ENCODE peak calls at places on chromosomes 7 and 10, in seven cellular contexts. One of them, this sample, is unnamed.

GRCh38 chr10:22649390-22649841 is 65.0 kb downstream of the PIP4K2A start:
- DNase-seq in NCI-H1930: no peak
- DNase-seq in AG10803: no peak
- DNase-seq in RPMI7951: no peak
- DNase-seq in NCI-H345: no peak
- DNase-seq in HCT116: no peak
- DNase-seq in psoas muscle: no peak
- DNase-seq in this sample: no peak

GRCh38 chr7:19560111-19560883 is 148.5 kb downstream of the POLR1F start:
- DNase-seq in NCI-H1930: no peak
- DNase-seq in AG10803: peak; percentile 47
- DNase-seq in RPMI7951: peak; percentile 92
- DNase-seq in NCI-H345: no peak
- DNase-seq in HCT116: no peak
- DNase-seq in psoas muscle: no peak
- DNase-seq in this sample: peak; percentile 66

GRCh38 chr10:58930497-58930896 is 245.9 kb upstream of the PHYHIPL start:
- DNase-seq in NCI-H1930: no peak
- DNase-seq in AG10803: peak; percentile 75
- DNase-seq in RPMI7951: no peak
- DNase-seq in NCI-H345: no peak
- DNase-seq in HCT116: no peak
- DNase-seq in psoas muscle: no peak
- DNase-seq in this sample: no peak

GRCh38 chr7:115289966-115290365 is 368.1 kb downstream of the MDFIC start:
- DNase-seq in NCI-H1930: no peak
- DNase-seq in AG10803: peak; percentile 56
- DNase-seq in RPMI7951: no peak
- DNase-seq in NCI-H345: no peak
- DNase-seq in HCT116: no peak
- DNase-seq in psoas muscle: no peak
- DNase-seq in this sample: no peak

GRCh38 chr7:134186022-134186421 is 58.9 kb downstream of the LRGUK start:
- DNase-seq in NCI-H1930: no peak
- DNase-seq in AG10803: peak; percentile 39
- DNase-seq in RPMI7951: peak; percentile 6
- DNase-seq in NCI-H345: no peak
- DNase-seq in HCT116: no peak
- DNase-seq in psoas muscle: no peak
- DNase-seq in this sample: no peak

GRCh38 chr10:18104223-18104872 is 35.9 kb upstream of the CACNB2 start:
- DNase-seq in NCI-H1930: peak; percentile 1
- DNase-seq in AG10803: peak; percentile 44
- DNase-seq in RPMI7951: peak; percentile 39
- DNase-seq in NCI-H345: no peak
- DNase-seq in HCT116: peak; percentile 28
- DNase-seq in psoas muscle: peak; percentile 56
- DNase-seq in this sample: peak; percentile 60

GRCh38 chr10:79555354-79555753 is 4.9 kb downstream of the SFTPA2 start:
- DNase-seq in NCI-H1930: no peak
- DNase-seq in AG10803: no peak
- DNase-seq in RPMI7951: no peak
- DNase-seq in NCI-H345: no peak
- DNase-seq in HCT116: no peak
- DNase-seq in psoas muscle: no peak
- DNase-seq in this sample: no peak

GRCh38 chr7:50718876-50719275 is 63.8 kb downstream of the GRB10 start:
- DNase-seq in NCI-H1930: no peak
- DNase-seq in AG10803: no peak
- DNase-seq in RPMI7951: no peak
- DNase-seq in NCI-H345: peak; percentile 12
- DNase-seq in HCT116: no peak
- DNase-seq in psoas muscle: no peak
- DNase-seq in this sample: no peak

GRCh38 chr10:97708167-97708566 is 5.4 kb upstream of the MARVELD1 start:
- DNase-seq in NCI-H1930: no peak
- DNase-seq in AG10803: no peak
- DNase-seq in RPMI7951: no peak
- DNase-seq in NCI-H345: no peak
- DNase-seq in HCT116: no peak
- DNase-seq in psoas muscle: no peak
- DNase-seq in this sample: no peak

GRCh38 chr7:141012696-141013344 is 1.9 kb downstream of the MRPS33 start:
- DNase-seq in NCI-H1930: no peak
- DNase-seq in AG10803: no peak
- DNase-seq in RPMI7951: peak; percentile 10
- DNase-seq in NCI-H345: no peak
- DNase-seq in HCT116: no peak
- DNase-seq in psoas muscle: no peak
- DNase-seq in this sample: no peak

GRCh38 chr10:28254290-28254985 is 48.4 kb downstream of the MPP7 start:
- DNase-seq in NCI-H1930: no peak
- DNase-seq in AG10803: peak; percentile 45
- DNase-seq in RPMI7951: peak; percentile 11
- DNase-seq in NCI-H345: no peak
- DNase-seq in HCT116: peak; percentile 75
- DNase-seq in psoas muscle: no peak
- DNase-seq in this sample: peak; percentile 25

GRCh38 chr7:101162551-101163280 is 2.7 kb downstream of the VGF start:
- DNase-seq in NCI-H1930: peak; percentile 71
- DNase-seq in AG10803: peak; percentile 42
- DNase-seq in RPMI7951: peak; percentile 59
- DNase-seq in NCI-H345: peak; percentile 76
- DNase-seq in HCT116: no peak
- DNase-seq in psoas muscle: no peak
- DNase-seq in this sample: peak; percentile 47

GRCh38 chr7:157475601-157476000 is 138.8 kb downstream of the DNAJB6 start:
- DNase-seq in NCI-H1930: no peak
- DNase-seq in AG10803: no peak
- DNase-seq in RPMI7951: no peak
- DNase-seq in NCI-H345: no peak
- DNase-seq in HCT116: no peak
- DNase-seq in psoas muscle: no peak
- DNase-seq in this sample: no peak

GRCh38 chr10:49128854-49129253 is 5.0 kb downstream of the FAM170B start:
- DNase-seq in NCI-H1930: no peak
- DNase-seq in AG10803: no peak
- DNase-seq in RPMI7951: no peak
- DNase-seq in NCI-H345: no peak
- DNase-seq in HCT116: no peak
- DNase-seq in psoas muscle: no peak
- DNase-seq in this sample: no peak

GRCh38 chr7:116526897-116527296 is 2.1 kb downstream of the CAV1 start:
- DNase-seq in NCI-H1930: no peak
- DNase-seq in AG10803: no peak
- DNase-seq in RPMI7951: peak; percentile 44
- DNase-seq in NCI-H345: no peak
- DNase-seq in HCT116: no peak
- DNase-seq in psoas muscle: no peak
- DNase-seq in this sample: no peak

GRCh38 chr7:127822822-127823508 is 171.0 kb downstream of the SND1 start:
- DNase-seq in NCI-H1930: no peak
- DNase-seq in AG10803: no peak
- DNase-seq in RPMI7951: no peak
- DNase-seq in NCI-H345: no peak
- DNase-seq in HCT116: peak; percentile 16
- DNase-seq in psoas muscle: no peak
- DNase-seq in this sample: no peak

GRCh38 chr7:27808626-27809025 is 68.7 kb downstream of the TAX1BP1 start:
- DNase-seq in NCI-H1930: no peak
- DNase-seq in AG10803: peak; percentile 62
- DNase-seq in RPMI7951: peak; percentile 61
- DNase-seq in NCI-H345: no peak
- DNase-seq in HCT116: no peak
- DNase-seq in psoas muscle: no peak
- DNase-seq in this sample: peak; percentile 74

GRCh38 chr10:83023647-83024046 is 1115.7 kb upstream of the GHITM start:
- DNase-seq in NCI-H1930: no peak
- DNase-seq in AG10803: no peak
- DNase-seq in RPMI7951: peak; percentile 36
- DNase-seq in NCI-H345: no peak
- DNase-seq in HCT116: no peak
- DNase-seq in psoas muscle: no peak
- DNase-seq in this sample: peak; percentile 3

GRCh38 chr7:137601642-137602041 is 245.1 kb downstream of the DGKI start:
- DNase-seq in NCI-H1930: no peak
- DNase-seq in AG10803: no peak
- DNase-seq in RPMI7951: no peak
- DNase-seq in NCI-H345: no peak
- DNase-seq in HCT116: no peak
- DNase-seq in psoas muscle: no peak
- DNase-seq in this sample: no peak

GRCh38 chr10:17169807-17170206 is 31.7 kb downstream of the TRDMT1 start:
- DNase-seq in NCI-H1930: no peak
- DNase-seq in AG10803: no peak
- DNase-seq in RPMI7951: no peak
- DNase-seq in NCI-H345: no peak
- DNase-seq in HCT116: no peak
- DNase-seq in psoas muscle: no peak
- DNase-seq in this sample: peak; percentile 29

GRCh38 chr10:79270471-79271246 is 76.6 kb upstream of the PPIF start:
- DNase-seq in NCI-H1930: no peak
- DNase-seq in AG10803: peak; percentile 61
- DNase-seq in RPMI7951: no peak
- DNase-seq in NCI-H345: no peak
- DNase-seq in HCT116: no peak
- DNase-seq in psoas muscle: peak; percentile 72
- DNase-seq in this sample: no peak

GRCh38 chr10:35517431-35518181 is 87.5 kb upstream of the GJD4 start:
- DNase-seq in NCI-H1930: no peak
- DNase-seq in AG10803: peak; percentile 42
- DNase-seq in RPMI7951: peak; percentile 21
- DNase-seq in NCI-H345: no peak
- DNase-seq in HCT116: no peak
- DNase-seq in psoas muscle: no peak
- DNase-seq in this sample: peak; percentile 38

GRCh38 chr10:101778781-101779543 is 3.0 kb upstream of the FGF8 start:
- DNase-seq in NCI-H1930: no peak
- DNase-seq in AG10803: peak; percentile 6
- DNase-seq in RPMI7951: no peak
- DNase-seq in NCI-H345: no peak
- DNase-seq in HCT116: no peak
- DNase-seq in psoas muscle: no peak
- DNase-seq in this sample: peak; percentile 48

GRCh38 chr10:132579027-132579859 is 41.7 kb downstream of the INPP5A start:
- DNase-seq in NCI-H1930: no peak
- DNase-seq in AG10803: no peak
- DNase-seq in RPMI7951: no peak
- DNase-seq in NCI-H345: no peak
- DNase-seq in HCT116: no peak
- DNase-seq in psoas muscle: no peak
- DNase-seq in this sample: no peak

GRCh38 chr7:13542451-13542850 is 447.0 kb downstream of the ETV1 start:
- DNase-seq in NCI-H1930: no peak
- DNase-seq in AG10803: no peak
- DNase-seq in RPMI7951: no peak
- DNase-seq in NCI-H345: no peak
- DNase-seq in HCT116: no peak
- DNase-seq in psoas muscle: no peak
- DNase-seq in this sample: no peak

GRCh38 chr10:84329986-84330651 is 1.7 kb downstream of the CCSER2 start:
- DNase-seq in NCI-H1930: no peak
- DNase-seq in AG10803: no peak
- DNase-seq in RPMI7951: no peak
- DNase-seq in NCI-H345: no peak
- DNase-seq in HCT116: no peak
- DNase-seq in psoas muscle: no peak
- DNase-seq in this sample: no peak

GRCh38 chr7:25753837-25754236 is 398.2 kb upstream of the NFE2L3 start:
- DNase-seq in NCI-H1930: no peak
- DNase-seq in AG10803: no peak
- DNase-seq in RPMI7951: no peak
- DNase-seq in NCI-H345: no peak
- DNase-seq in HCT116: no peak
- DNase-seq in psoas muscle: no peak
- DNase-seq in this sample: no peak

GRCh38 chr7:151438864-151439601 is 908 bp downstream of the CRYGN start:
- DNase-seq in NCI-H1930: no peak
- DNase-seq in AG10803: no peak
- DNase-seq in RPMI7951: no peak
- DNase-seq in NCI-H345: no peak
- DNase-seq in HCT116: no peak
- DNase-seq in psoas muscle: no peak
- DNase-seq in this sample: no peak

GRCh38 chr7:38411404-38411803 is 138.0 kb upstream of the TARP start:
- DNase-seq in NCI-H1930: no peak
- DNase-seq in AG10803: peak; percentile 2
- DNase-seq in RPMI7951: peak; percentile 23
- DNase-seq in NCI-H345: no peak
- DNase-seq in HCT116: peak; percentile 21
- DNase-seq in psoas muscle: no peak
- DNase-seq in this sample: peak; percentile 13

GRCh38 chr10:124157286-124157685 is 63.9 kb upstream of the CHST15 start:
- DNase-seq in NCI-H1930: no peak
- DNase-seq in AG10803: peak; percentile 22
- DNase-seq in RPMI7951: no peak
- DNase-seq in NCI-H345: no peak
- DNase-seq in HCT116: no peak
- DNase-seq in psoas muscle: peak; percentile 36
- DNase-seq in this sample: no peak

GRCh38 chr10:123017421-123018165 is 8.8 kb downstream of the ACADSB start:
- DNase-seq in NCI-H1930: no peak
- DNase-seq in AG10803: no peak
- DNase-seq in RPMI7951: no peak
- DNase-seq in NCI-H345: no peak
- DNase-seq in HCT116: no peak
- DNase-seq in psoas muscle: no peak
- DNase-seq in this sample: no peak

GRCh38 chr10:12337973-12338372 is 11.4 kb upstream of the CAMK1D start:
- DNase-seq in NCI-H1930: no peak
- DNase-seq in AG10803: peak; percentile 80
- DNase-seq in RPMI7951: peak; percentile 58
- DNase-seq in NCI-H345: no peak
- DNase-seq in HCT116: no peak
- DNase-seq in psoas muscle: no peak
- DNase-seq in this sample: no peak

GRCh38 chr10:132153616-132154217 is 33.0 kb upstream of the DPYSL4 start:
- DNase-seq in NCI-H1930: no peak
- DNase-seq in AG10803: no peak
- DNase-seq in RPMI7951: no peak
- DNase-seq in NCI-H345: no peak
- DNase-seq in HCT116: no peak
- DNase-seq in psoas muscle: peak; percentile 35
- DNase-seq in this sample: no peak

GRCh38 chr7:13017881-13018280 is 330.4 kb downstream of the ARL4A start:
- DNase-seq in NCI-H1930: no peak
- DNase-seq in AG10803: no peak
- DNase-seq in RPMI7951: no peak
- DNase-seq in NCI-H345: no peak
- DNase-seq in HCT116: peak; percentile 36
- DNase-seq in psoas muscle: no peak
- DNase-seq in this sample: no peak

GRCh38 chr7:86209036-86209435 is 434.7 kb upstream of the GRM3 start:
- DNase-seq in NCI-H1930: no peak
- DNase-seq in AG10803: no peak
- DNase-seq in RPMI7951: no peak
- DNase-seq in NCI-H345: no peak
- DNase-seq in HCT116: no peak
- DNase-seq in psoas muscle: no peak
- DNase-seq in this sample: no peak

GRCh38 chr10:97071491-97071890 is 114.3 kb downstream of the SLIT1 start:
- DNase-seq in NCI-H1930: no peak
- DNase-seq in AG10803: no peak
- DNase-seq in RPMI7951: no peak
- DNase-seq in NCI-H345: no peak
- DNase-seq in HCT116: no peak
- DNase-seq in psoas muscle: no peak
- DNase-seq in this sample: no peak